ENCODE peak calls at places on chromosomes 13 and 19, in eight cellular contexts. One of them, this sample, is unnamed.

GRCh38 chr19:29079331-29079730 is 133.6 kb downstream of the UQCRFS1 start:
- DNase-seq in astrocyte of the cerebellum: no peak
- DNase-seq in stimulated activated CD8-positive, alpha-beta memory T cell treated with anti-CD3 and anti-CD28 coated beads, Interleukin-4, amount 100 ng/mL, for 1 hour: no peak
- DNase-seq in epithelial cell of prostate: no peak
- DNase-seq in NCI-H345: no peak
- DNase-seq in aorta: no peak
- DNase-seq in islet precursor cell: peak; percentile 69
- DNase-seq in KG1: no peak
- DNase-seq in this sample: no peak

GRCh38 chr13:99071211-99071610 is 93.3 kb upstream of the DOCK9 start:
- DNase-seq in KG1: no peak
- DNase-seq in astrocyte of the cerebellum: no peak
- DNase-seq in stimulated activated CD8-positive, alpha-beta memory T cell treated with anti-CD3 and anti-CD28 coated beads, Interleukin-4, amount 100 ng/mL, for 1 hour: no peak
- DNase-seq in NCI-H345: no peak
- DNase-seq in aorta: no peak
- DNase-seq in islet precursor cell: no peak
- DNase-seq in epithelial cell of prostate: no peak
- DNase-seq in this sample: no peak

GRCh38 chr19:47106819-47107200 is 6.8 kb downstream of the ZC3H4 start:
- DNase-seq in stimulated activated CD8-positive, alpha-beta memory T cell treated with anti-CD3 and anti-CD28 coated beads, Interleukin-4, amount 100 ng/mL, for 1 hour: no peak
- DNase-seq in astrocyte of the cerebellum: no peak
- DNase-seq in aorta: no peak
- DNase-seq in islet precursor cell: no peak
- DNase-seq in KG1: no peak
- DNase-seq in epithelial cell of prostate: no peak
- DNase-seq in NCI-H345: no peak
- DNase-seq in this sample: no peak

GRCh38 chr13:99434258-99434788 is 66.9 kb upstream of the TM9SF2 start:
- DNase-seq in NCI-H345: no peak
- DNase-seq in stimulated activated CD8-positive, alpha-beta memory T cell treated with anti-CD3 and anti-CD28 coated beads, Interleukin-4, amount 100 ng/mL, for 1 hour: peak; percentile 59
- DNase-seq in islet precursor cell: peak; percentile 75
- DNase-seq in KG1: no peak
- DNase-seq in aorta: peak; percentile 53
- DNase-seq in epithelial cell of prostate: no peak
- DNase-seq in astrocyte of the cerebellum: no peak
- DNase-seq in this sample: no peak

GRCh38 chr13:101985321-101985720 is 416.5 kb downstream of the FGF14 start:
- DNase-seq in epithelial cell of prostate: no peak
- DNase-seq in aorta: no peak
- DNase-seq in islet precursor cell: no peak
- DNase-seq in KG1: no peak
- DNase-seq in stimulated activated CD8-positive, alpha-beta memory T cell treated with anti-CD3 and anti-CD28 coated beads, Interleukin-4, amount 100 ng/mL, for 1 hour: no peak
- DNase-seq in NCI-H345: no peak
- DNase-seq in astrocyte of the cerebellum: peak; percentile 53
- DNase-seq in this sample: no peak

GRCh38 chr19:16160943-16161560 is 12.3 kb downstream of the CIB3 start:
- DNase-seq in KG1: no peak
- DNase-seq in NCI-H345: no peak
- DNase-seq in islet precursor cell: peak; percentile 63
- DNase-seq in epithelial cell of prostate: peak; percentile 68
- DNase-seq in astrocyte of the cerebellum: peak; percentile 52
- DNase-seq in stimulated activated CD8-positive, alpha-beta memory T cell treated with anti-CD3 and anti-CD28 coated beads, Interleukin-4, amount 100 ng/mL, for 1 hour: no peak
- DNase-seq in aorta: no peak
- DNase-seq in this sample: peak; percentile 55

GRCh38 chr13:99471231-99472202 is 29.8 kb upstream of the TM9SF2 start:
- DNase-seq in stimulated activated CD8-positive, alpha-beta memory T cell treated with anti-CD3 and anti-CD28 coated beads, Interleukin-4, amount 100 ng/mL, for 1 hour: no peak
- DNase-seq in islet precursor cell: no peak
- DNase-seq in aorta: no peak
- DNase-seq in epithelial cell of prostate: no peak
- DNase-seq in astrocyte of the cerebellum: no peak
- DNase-seq in NCI-H345: no peak
- DNase-seq in KG1: no peak
- DNase-seq in this sample: no peak

GRCh38 chr13:94344126-94344863 is 135.2 kb downstream of the DCT start:
- DNase-seq in KG1: no peak
- DNase-seq in stimulated activated CD8-positive, alpha-beta memory T cell treated with anti-CD3 and anti-CD28 coated beads, Interleukin-4, amount 100 ng/mL, for 1 hour: no peak
- DNase-seq in NCI-H345: no peak
- DNase-seq in aorta: no peak
- DNase-seq in astrocyte of the cerebellum: no peak
- DNase-seq in islet precursor cell: no peak
- DNase-seq in epithelial cell of prostate: no peak
- DNase-seq in this sample: no peak

GRCh38 chr19:12180377-12180776 is 17.5 kb downstream of the ZNF136 start:
- DNase-seq in NCI-H345: no peak
- DNase-seq in KG1: no peak
- DNase-seq in astrocyte of the cerebellum: no peak
- DNase-seq in aorta: no peak
- DNase-seq in epithelial cell of prostate: no peak
- DNase-seq in islet precursor cell: no peak
- DNase-seq in stimulated activated CD8-positive, alpha-beta memory T cell treated with anti-CD3 and anti-CD28 coated beads, Interleukin-4, amount 100 ng/mL, for 1 hour: no peak
- DNase-seq in this sample: no peak

GRCh38 chr13:51935326-51936171 is 73.8 kb downstream of the CCDC70 start:
- DNase-seq in KG1: no peak
- DNase-seq in aorta: no peak
- DNase-seq in astrocyte of the cerebellum: no peak
- DNase-seq in NCI-H345: no peak
- DNase-seq in islet precursor cell: peak; percentile 76
- DNase-seq in epithelial cell of prostate: no peak
- DNase-seq in stimulated activated CD8-positive, alpha-beta memory T cell treated with anti-CD3 and anti-CD28 coated beads, Interleukin-4, amount 100 ng/mL, for 1 hour: no peak
- DNase-seq in this sample: no peak

GRCh38 chr13:110867380-110867779 is 47.5 kb downstream of the ANKRD10 start:
- DNase-seq in aorta: no peak
- DNase-seq in epithelial cell of prostate: no peak
- DNase-seq in KG1: no peak
- DNase-seq in stimulated activated CD8-positive, alpha-beta memory T cell treated with anti-CD3 and anti-CD28 coated beads, Interleukin-4, amount 100 ng/mL, for 1 hour: no peak
- DNase-seq in islet precursor cell: no peak
- DNase-seq in NCI-H345: no peak
- DNase-seq in astrocyte of the cerebellum: no peak
- DNase-seq in this sample: no peak

GRCh38 chr19:2261438-2262172 is 5.4 kb upstream of the JSRP1 start:
- DNase-seq in stimulated activated CD8-positive, alpha-beta memory T cell treated with anti-CD3 and anti-CD28 coated beads, Interleukin-4, amount 100 ng/mL, for 1 hour: no peak
- DNase-seq in islet precursor cell: no peak
- DNase-seq in NCI-H345: no peak
- DNase-seq in epithelial cell of prostate: no peak
- DNase-seq in KG1: no peak
- DNase-seq in astrocyte of the cerebellum: no peak
- DNase-seq in aorta: no peak
- DNase-seq in this sample: no peak

GRCh38 chr19:1851581-1852293 is 3.5 kb upstream of the REXO1 start:
- DNase-seq in stimulated activated CD8-positive, alpha-beta memory T cell treated with anti-CD3 and anti-CD28 coated beads, Interleukin-4, amount 100 ng/mL, for 1 hour: no peak
- DNase-seq in astrocyte of the cerebellum: no peak
- DNase-seq in KG1: no peak
- DNase-seq in NCI-H345: no peak
- DNase-seq in epithelial cell of prostate: no peak
- DNase-seq in islet precursor cell: no peak
- DNase-seq in aorta: no peak
- DNase-seq in this sample: no peak

GRCh38 chr19:31548941-31549340 is 199.7 kb upstream of the TSHZ3 start:
- DNase-seq in islet precursor cell: no peak
- DNase-seq in epithelial cell of prostate: no peak
- DNase-seq in aorta: no peak
- DNase-seq in NCI-H345: no peak
- DNase-seq in stimulated activated CD8-positive, alpha-beta memory T cell treated with anti-CD3 and anti-CD28 coated beads, Interleukin-4, amount 100 ng/mL, for 1 hour: no peak
- DNase-seq in astrocyte of the cerebellum: no peak
- DNase-seq in KG1: no peak
- DNase-seq in this sample: no peak

GRCh38 chr19:19134687-19135158 is 3.6 kb downstream of the TMEM161A start:
- DNase-seq in stimulated activated CD8-positive, alpha-beta memory T cell treated with anti-CD3 and anti-CD28 coated beads, Interleukin-4, amount 100 ng/mL, for 1 hour: no peak
- DNase-seq in aorta: no peak
- DNase-seq in NCI-H345: no peak
- DNase-seq in islet precursor cell: no peak
- DNase-seq in KG1: no peak
- DNase-seq in epithelial cell of prostate: no peak
- DNase-seq in astrocyte of the cerebellum: no peak
- DNase-seq in this sample: no peak

GRCh38 chr13:30355405-30355741 is 48.0 kb upstream of the KATNAL1 start:
- DNase-seq in epithelial cell of prostate: no peak
- DNase-seq in islet precursor cell: peak; percentile 77
- DNase-seq in stimulated activated CD8-positive, alpha-beta memory T cell treated with anti-CD3 and anti-CD28 coated beads, Interleukin-4, amount 100 ng/mL, for 1 hour: peak; percentile 19
- DNase-seq in NCI-H345: no peak
- DNase-seq in aorta: no peak
- DNase-seq in astrocyte of the cerebellum: no peak
- DNase-seq in KG1: no peak
- DNase-seq in this sample: no peak

GRCh38 chr13:75610466-75610865 is 25.7 kb upstream of the LMO7 start:
- DNase-seq in stimulated activated CD8-positive, alpha-beta memory T cell treated with anti-CD3 and anti-CD28 coated beads, Interleukin-4, amount 100 ng/mL, for 1 hour: no peak
- DNase-seq in epithelial cell of prostate: no peak
- DNase-seq in astrocyte of the cerebellum: no peak
- DNase-seq in KG1: no peak
- DNase-seq in islet precursor cell: no peak
- DNase-seq in NCI-H345: no peak
- DNase-seq in aorta: no peak
- DNase-seq in this sample: no peak

GRCh38 chr19:8552810-8553209 is 24.4 kb downstream of the MYO1F start:
- DNase-seq in stimulated activated CD8-positive, alpha-beta memory T cell treated with anti-CD3 and anti-CD28 coated beads, Interleukin-4, amount 100 ng/mL, for 1 hour: no peak
- DNase-seq in astrocyte of the cerebellum: no peak
- DNase-seq in islet precursor cell: no peak
- DNase-seq in NCI-H345: no peak
- DNase-seq in KG1: no peak
- DNase-seq in epithelial cell of prostate: no peak
- DNase-seq in aorta: no peak
- DNase-seq in this sample: no peak

GRCh38 chr19:18612772-18613588 is at the start of gene TMEM59L:
- DNase-seq in aorta: no peak
- DNase-seq in astrocyte of the cerebellum: no peak
- DNase-seq in NCI-H345: no peak
- DNase-seq in stimulated activated CD8-positive, alpha-beta memory T cell treated with anti-CD3 and anti-CD28 coated beads, Interleukin-4, amount 100 ng/mL, for 1 hour: no peak
- DNase-seq in islet precursor cell: no peak
- DNase-seq in epithelial cell of prostate: no peak
- DNase-seq in KG1: no peak
- DNase-seq in this sample: no peak

GRCh38 chr13:41470187-41470586 is 12.8 kb downstream of the RGCC start:
- DNase-seq in aorta: no peak
- DNase-seq in islet precursor cell: no peak
- DNase-seq in NCI-H345: no peak
- DNase-seq in KG1: no peak
- DNase-seq in astrocyte of the cerebellum: no peak
- DNase-seq in stimulated activated CD8-positive, alpha-beta memory T cell treated with anti-CD3 and anti-CD28 coated beads, Interleukin-4, amount 100 ng/mL, for 1 hour: no peak
- DNase-seq in epithelial cell of prostate: no peak
- DNase-seq in this sample: no peak

GRCh38 chr13:50466554-50466953 is 376.9 kb downstream of the DLEU7 start:
- DNase-seq in stimulated activated CD8-positive, alpha-beta memory T cell treated with anti-CD3 and anti-CD28 coated beads, Interleukin-4, amount 100 ng/mL, for 1 hour: no peak
- DNase-seq in islet precursor cell: no peak
- DNase-seq in astrocyte of the cerebellum: no peak
- DNase-seq in NCI-H345: no peak
- DNase-seq in epithelial cell of prostate: no peak
- DNase-seq in aorta: no peak
- DNase-seq in KG1: no peak
- DNase-seq in this sample: no peak

GRCh38 chr13:47457631-47458030 is 543.4 kb downstream of the SUCLA2 start:
- DNase-seq in astrocyte of the cerebellum: no peak
- DNase-seq in epithelial cell of prostate: no peak
- DNase-seq in stimulated activated CD8-positive, alpha-beta memory T cell treated with anti-CD3 and anti-CD28 coated beads, Interleukin-4, amount 100 ng/mL, for 1 hour: no peak
- DNase-seq in KG1: no peak
- DNase-seq in aorta: no peak
- DNase-seq in NCI-H345: no peak
- DNase-seq in islet precursor cell: no peak
- DNase-seq in this sample: no peak

GRCh38 chr19:9848060-9848459 is 12.9 kb downstream of the PIN1 start:
- DNase-seq in KG1: no peak
- DNase-seq in stimulated activated CD8-positive, alpha-beta memory T cell treated with anti-CD3 and anti-CD28 coated beads, Interleukin-4, amount 100 ng/mL, for 1 hour: no peak
- DNase-seq in astrocyte of the cerebellum: no peak
- DNase-seq in islet precursor cell: peak; percentile 71
- DNase-seq in aorta: no peak
- DNase-seq in NCI-H345: no peak
- DNase-seq in epithelial cell of prostate: no peak
- DNase-seq in this sample: no peak

GRCh38 chr19:53076984-53077383 is 26.2 kb downstream of the ZNF160 start:
- DNase-seq in aorta: no peak
- DNase-seq in astrocyte of the cerebellum: no peak
- DNase-seq in NCI-H345: no peak
- DNase-seq in islet precursor cell: peak; percentile 86
- DNase-seq in stimulated activated CD8-positive, alpha-beta memory T cell treated with anti-CD3 and anti-CD28 coated beads, Interleukin-4, amount 100 ng/mL, for 1 hour: no peak
- DNase-seq in KG1: no peak
- DNase-seq in epithelial cell of prostate: no peak
- DNase-seq in this sample: peak; percentile 9

GRCh38 chr13:29886446-29886845 is 36.0 kb upstream of the UBL3 start:
- DNase-seq in epithelial cell of prostate: no peak
- DNase-seq in stimulated activated CD8-positive, alpha-beta memory T cell treated with anti-CD3 and anti-CD28 coated beads, Interleukin-4, amount 100 ng/mL, for 1 hour: peak; percentile 15
- DNase-seq in islet precursor cell: no peak
- DNase-seq in KG1: no peak
- DNase-seq in aorta: no peak
- DNase-seq in NCI-H345: no peak
- DNase-seq in astrocyte of the cerebellum: no peak
- DNase-seq in this sample: no peak

GRCh38 chr13:42322806-42323205 is 50.9 kb downstream of the AKAP11 start:
- DNase-seq in KG1: no peak
- DNase-seq in islet precursor cell: no peak
- DNase-seq in aorta: no peak
- DNase-seq in astrocyte of the cerebellum: no peak
- DNase-seq in stimulated activated CD8-positive, alpha-beta memory T cell treated with anti-CD3 and anti-CD28 coated beads, Interleukin-4, amount 100 ng/mL, for 1 hour: no peak
- DNase-seq in epithelial cell of prostate: no peak
- DNase-seq in NCI-H345: no peak
- DNase-seq in this sample: no peak